ENCODE peak calls at places on chromosomes 5 and 9, in ten cellular contexts. One of them, this sample, is unnamed.

GRCh38 chr5:65076251-65076869 is 307.6 kb downstream of the CWC27 start:
- DNase-seq in astrocyte: peak
- DNase-seq in AG08395: no peak
- DNase-seq in renal cortical epithelial cell: peak
- DNase-seq in left colon: no peak
- DNase-seq in NCI-H774: no peak
- DNase-seq in NCI-H1694: no peak
- DNase-seq in A172: peak
- DNase-seq in stimulated activated CD4-positive, alpha-beta T cell treated with anti-CD3 and anti-CD28 coated beads, Interleukin-2, amount 100 ng/mL, for 24 hours: peak
- DNase-seq in stimulated activated CD8-positive, alpha-beta memory T cell treated with anti-CD3 and anti-CD28 coated beads, Interleukin-2, amount 100 ng/mL, for 48 hours: peak
- DNase-seq in this sample: peak

GRCh38 chr5:113505181-113505580 is 8.3 kb upstream of the YTHDC2 start:
- DNase-seq in stimulated activated CD4-positive, alpha-beta T cell treated with anti-CD3 and anti-CD28 coated beads, Interleukin-2, amount 100 ng/mL, for 24 hours: no peak
- DNase-seq in NCI-H1694: no peak
- DNase-seq in left colon: no peak
- DNase-seq in astrocyte: peak
- DNase-seq in NCI-H774: no peak
- DNase-seq in stimulated activated CD8-positive, alpha-beta memory T cell treated with anti-CD3 and anti-CD28 coated beads, Interleukin-2, amount 100 ng/mL, for 48 hours: no peak
- DNase-seq in AG08395: no peak
- DNase-seq in A172: peak
- DNase-seq in renal cortical epithelial cell: no peak
- DNase-seq in this sample: no peak

GRCh38 chr5:83306572-83307241 is 164.8 kb upstream of the VCAN start:
- DNase-seq in NCI-H774: no peak
- DNase-seq in left colon: no peak
- DNase-seq in AG08395: peak
- DNase-seq in A172: peak
- DNase-seq in astrocyte: peak
- DNase-seq in NCI-H1694: no peak
- DNase-seq in stimulated activated CD4-positive, alpha-beta T cell treated with anti-CD3 and anti-CD28 coated beads, Interleukin-2, amount 100 ng/mL, for 24 hours: no peak
- DNase-seq in stimulated activated CD8-positive, alpha-beta memory T cell treated with anti-CD3 and anti-CD28 coated beads, Interleukin-2, amount 100 ng/mL, for 48 hours: no peak
- DNase-seq in renal cortical epithelial cell: peak
- DNase-seq in this sample: no peak

GRCh38 chr9:98792096-98792490 is 4.3 kb downstream of the ANKS6 start:
- DNase-seq in NCI-H774: no peak
- DNase-seq in renal cortical epithelial cell: no peak
- DNase-seq in stimulated activated CD4-positive, alpha-beta T cell treated with anti-CD3 and anti-CD28 coated beads, Interleukin-2, amount 100 ng/mL, for 24 hours: no peak
- DNase-seq in AG08395: no peak
- DNase-seq in NCI-H1694: no peak
- DNase-seq in A172: no peak
- DNase-seq in astrocyte: no peak
- DNase-seq in stimulated activated CD8-positive, alpha-beta memory T cell treated with anti-CD3 and anti-CD28 coated beads, Interleukin-2, amount 100 ng/mL, for 48 hours: no peak
- DNase-seq in left colon: no peak
- DNase-seq in this sample: no peak

GRCh38 chr9:127539259-127539981 is 72.7 kb upstream of the STXBP1 start:
- DNase-seq in astrocyte: no peak
- DNase-seq in stimulated activated CD8-positive, alpha-beta memory T cell treated with anti-CD3 and anti-CD28 coated beads, Interleukin-2, amount 100 ng/mL, for 48 hours: no peak
- DNase-seq in left colon: no peak
- DNase-seq in AG08395: peak
- DNase-seq in A172: peak
- DNase-seq in NCI-H1694: no peak
- DNase-seq in NCI-H774: no peak
- DNase-seq in stimulated activated CD4-positive, alpha-beta T cell treated with anti-CD3 and anti-CD28 coated beads, Interleukin-2, amount 100 ng/mL, for 24 hours: no peak
- DNase-seq in renal cortical epithelial cell: no peak
- DNase-seq in this sample: no peak

GRCh38 chr9:91580136-91580535 is 156.5 kb upstream of the NFIL3 start:
- DNase-seq in NCI-H1694: no peak
- DNase-seq in A172: peak
- DNase-seq in renal cortical epithelial cell: peak
- DNase-seq in NCI-H774: no peak
- DNase-seq in stimulated activated CD8-positive, alpha-beta memory T cell treated with anti-CD3 and anti-CD28 coated beads, Interleukin-2, amount 100 ng/mL, for 48 hours: no peak
- DNase-seq in astrocyte: peak
- DNase-seq in left colon: no peak
- DNase-seq in stimulated activated CD4-positive, alpha-beta T cell treated with anti-CD3 and anti-CD28 coated beads, Interleukin-2, amount 100 ng/mL, for 24 hours: no peak
- DNase-seq in AG08395: peak
- DNase-seq in this sample: no peak

GRCh38 chr5:136424835-136425694 is 59.7 kb upstream of the TRPC7 start:
- DNase-seq in stimulated activated CD8-positive, alpha-beta memory T cell treated with anti-CD3 and anti-CD28 coated beads, Interleukin-2, amount 100 ng/mL, for 48 hours: peak
- DNase-seq in astrocyte: peak
- DNase-seq in left colon: peak
- DNase-seq in A172: peak
- DNase-seq in renal cortical epithelial cell: peak
- DNase-seq in NCI-H1694: peak
- DNase-seq in AG08395: peak
- DNase-seq in NCI-H774: peak
- DNase-seq in stimulated activated CD4-positive, alpha-beta T cell treated with anti-CD3 and anti-CD28 coated beads, Interleukin-2, amount 100 ng/mL, for 24 hours: peak
- DNase-seq in this sample: peak

GRCh38 chr5:178201927-178202235 is 2.5 kb upstream of the HNRNPAB start:
- DNase-seq in renal cortical epithelial cell: no peak
- DNase-seq in left colon: no peak
- DNase-seq in stimulated activated CD8-positive, alpha-beta memory T cell treated with anti-CD3 and anti-CD28 coated beads, Interleukin-2, amount 100 ng/mL, for 48 hours: no peak
- DNase-seq in NCI-H1694: no peak
- DNase-seq in astrocyte: no peak
- DNase-seq in stimulated activated CD4-positive, alpha-beta T cell treated with anti-CD3 and anti-CD28 coated beads, Interleukin-2, amount 100 ng/mL, for 24 hours: no peak
- DNase-seq in AG08395: peak
- DNase-seq in NCI-H774: no peak
- DNase-seq in A172: no peak
- DNase-seq in this sample: no peak

GRCh38 chr5:109410389-109411174 is 808 bp upstream of the PJA2 start:
- DNase-seq in stimulated activated CD8-positive, alpha-beta memory T cell treated with anti-CD3 and anti-CD28 coated beads, Interleukin-2, amount 100 ng/mL, for 48 hours: peak
- DNase-seq in NCI-H1694: no peak
- DNase-seq in astrocyte: peak
- DNase-seq in stimulated activated CD4-positive, alpha-beta T cell treated with anti-CD3 and anti-CD28 coated beads, Interleukin-2, amount 100 ng/mL, for 24 hours: peak
- DNase-seq in A172: peak
- DNase-seq in left colon: peak
- DNase-seq in renal cortical epithelial cell: peak
- DNase-seq in NCI-H774: peak
- DNase-seq in AG08395: peak
- DNase-seq in this sample: no peak

GRCh38 chr5:136164226-136164625 is 28.7 kb downstream of the SMIM32 start:
- DNase-seq in renal cortical epithelial cell: no peak
- DNase-seq in stimulated activated CD8-positive, alpha-beta memory T cell treated with anti-CD3 and anti-CD28 coated beads, Interleukin-2, amount 100 ng/mL, for 48 hours: no peak
- DNase-seq in left colon: no peak
- DNase-seq in stimulated activated CD4-positive, alpha-beta T cell treated with anti-CD3 and anti-CD28 coated beads, Interleukin-2, amount 100 ng/mL, for 24 hours: no peak
- DNase-seq in astrocyte: no peak
- DNase-seq in AG08395: no peak
- DNase-seq in NCI-H1694: no peak
- DNase-seq in NCI-H774: no peak
- DNase-seq in A172: no peak
- DNase-seq in this sample: no peak

GRCh38 chr9:37939575-37940095 is 35.7 kb upstream of the SLC25A51 start:
- DNase-seq in AG08395: no peak
- DNase-seq in NCI-H774: no peak
- DNase-seq in A172: no peak
- DNase-seq in stimulated activated CD8-positive, alpha-beta memory T cell treated with anti-CD3 and anti-CD28 coated beads, Interleukin-2, amount 100 ng/mL, for 48 hours: no peak
- DNase-seq in astrocyte: no peak
- DNase-seq in NCI-H1694: no peak
- DNase-seq in stimulated activated CD4-positive, alpha-beta T cell treated with anti-CD3 and anti-CD28 coated beads, Interleukin-2, amount 100 ng/mL, for 24 hours: no peak
- DNase-seq in renal cortical epithelial cell: peak
- DNase-seq in left colon: no peak
- DNase-seq in this sample: no peak

GRCh38 chr5:142857405-142857804 is 87.2 kb downstream of the ARHGAP26 start:
- DNase-seq in renal cortical epithelial cell: peak
- DNase-seq in NCI-H1694: no peak
- DNase-seq in stimulated activated CD8-positive, alpha-beta memory T cell treated with anti-CD3 and anti-CD28 coated beads, Interleukin-2, amount 100 ng/mL, for 48 hours: no peak
- DNase-seq in astrocyte: no peak
- DNase-seq in stimulated activated CD4-positive, alpha-beta T cell treated with anti-CD3 and anti-CD28 coated beads, Interleukin-2, amount 100 ng/mL, for 24 hours: no peak
- DNase-seq in left colon: no peak
- DNase-seq in AG08395: no peak
- DNase-seq in A172: peak
- DNase-seq in NCI-H774: no peak
- DNase-seq in this sample: no peak

GRCh38 chr5:68454172-68454571 is 238.6 kb downstream of the PIK3R1 start:
- DNase-seq in left colon: no peak
- DNase-seq in AG08395: no peak
- DNase-seq in A172: no peak
- DNase-seq in stimulated activated CD4-positive, alpha-beta T cell treated with anti-CD3 and anti-CD28 coated beads, Interleukin-2, amount 100 ng/mL, for 24 hours: no peak
- DNase-seq in NCI-H1694: no peak
- DNase-seq in renal cortical epithelial cell: no peak
- DNase-seq in astrocyte: no peak
- DNase-seq in stimulated activated CD8-positive, alpha-beta memory T cell treated with anti-CD3 and anti-CD28 coated beads, Interleukin-2, amount 100 ng/mL, for 48 hours: no peak
- DNase-seq in NCI-H774: no peak
- DNase-seq in this sample: no peak

GRCh38 chr5:93894471-93895354 is 153.3 kb upstream of the POU5F2 start:
- DNase-seq in renal cortical epithelial cell: no peak
- DNase-seq in A172: no peak
- DNase-seq in NCI-H1694: no peak
- DNase-seq in NCI-H774: peak
- DNase-seq in left colon: no peak
- DNase-seq in stimulated activated CD8-positive, alpha-beta memory T cell treated with anti-CD3 and anti-CD28 coated beads, Interleukin-2, amount 100 ng/mL, for 48 hours: no peak
- DNase-seq in stimulated activated CD4-positive, alpha-beta T cell treated with anti-CD3 and anti-CD28 coated beads, Interleukin-2, amount 100 ng/mL, for 24 hours: no peak
- DNase-seq in AG08395: no peak
- DNase-seq in astrocyte: no peak
- DNase-seq in this sample: no peak

GRCh38 chr5:1948663-1949191 is 66.0 kb upstream of the IRX4 start:
- DNase-seq in A172: no peak
- DNase-seq in NCI-H774: no peak
- DNase-seq in stimulated activated CD8-positive, alpha-beta memory T cell treated with anti-CD3 and anti-CD28 coated beads, Interleukin-2, amount 100 ng/mL, for 48 hours: no peak
- DNase-seq in left colon: no peak
- DNase-seq in AG08395: no peak
- DNase-seq in astrocyte: no peak
- DNase-seq in renal cortical epithelial cell: no peak
- DNase-seq in stimulated activated CD4-positive, alpha-beta T cell treated with anti-CD3 and anti-CD28 coated beads, Interleukin-2, amount 100 ng/mL, for 24 hours: no peak
- DNase-seq in NCI-H1694: no peak
- DNase-seq in this sample: no peak

GRCh38 chr5:28766565-28767158 is 1728.3 kb upstream of the CDH9 start:
- DNase-seq in NCI-H1694: peak
- DNase-seq in AG08395: no peak
- DNase-seq in left colon: no peak
- DNase-seq in stimulated activated CD8-positive, alpha-beta memory T cell treated with anti-CD3 and anti-CD28 coated beads, Interleukin-2, amount 100 ng/mL, for 48 hours: no peak
- DNase-seq in NCI-H774: peak
- DNase-seq in astrocyte: peak
- DNase-seq in A172: peak
- DNase-seq in stimulated activated CD4-positive, alpha-beta T cell treated with anti-CD3 and anti-CD28 coated beads, Interleukin-2, amount 100 ng/mL, for 24 hours: no peak
- DNase-seq in renal cortical epithelial cell: peak
- DNase-seq in this sample: peak

GRCh38 chr9:68808481-68808880 is 103.4 kb downstream of the PIP5K1B start:
- DNase-seq in left colon: no peak
- DNase-seq in NCI-H1694: no peak
- DNase-seq in AG08395: no peak
- DNase-seq in renal cortical epithelial cell: no peak
- DNase-seq in NCI-H774: peak
- DNase-seq in stimulated activated CD4-positive, alpha-beta T cell treated with anti-CD3 and anti-CD28 coated beads, Interleukin-2, amount 100 ng/mL, for 24 hours: no peak
- DNase-seq in stimulated activated CD8-positive, alpha-beta memory T cell treated with anti-CD3 and anti-CD28 coated beads, Interleukin-2, amount 100 ng/mL, for 48 hours: no peak
- DNase-seq in A172: no peak
- DNase-seq in astrocyte: no peak
- DNase-seq in this sample: peak

GRCh38 chr9:132723809-132724208 is 53.5 kb downstream of the GTF3C4 start:
- DNase-seq in renal cortical epithelial cell: no peak
- DNase-seq in NCI-H774: no peak
- DNase-seq in stimulated activated CD4-positive, alpha-beta T cell treated with anti-CD3 and anti-CD28 coated beads, Interleukin-2, amount 100 ng/mL, for 24 hours: no peak
- DNase-seq in left colon: no peak
- DNase-seq in AG08395: no peak
- DNase-seq in stimulated activated CD8-positive, alpha-beta memory T cell treated with anti-CD3 and anti-CD28 coated beads, Interleukin-2, amount 100 ng/mL, for 48 hours: no peak
- DNase-seq in astrocyte: no peak
- DNase-seq in A172: no peak
- DNase-seq in NCI-H1694: no peak
- DNase-seq in this sample: no peak

GRCh38 chr9:71487046-71487445 is 281.3 kb downstream of the CEMIP2 start:
- DNase-seq in renal cortical epithelial cell: no peak
- DNase-seq in A172: peak
- DNase-seq in AG08395: peak
- DNase-seq in astrocyte: no peak
- DNase-seq in stimulated activated CD8-positive, alpha-beta memory T cell treated with anti-CD3 and anti-CD28 coated beads, Interleukin-2, amount 100 ng/mL, for 48 hours: no peak
- DNase-seq in NCI-H774: no peak
- DNase-seq in left colon: no peak
- DNase-seq in stimulated activated CD4-positive, alpha-beta T cell treated with anti-CD3 and anti-CD28 coated beads, Interleukin-2, amount 100 ng/mL, for 24 hours: no peak
- DNase-seq in NCI-H1694: no peak
- DNase-seq in this sample: no peak

GRCh38 chr5:35233601-35234000 is 3.3 kb upstream of the PRLR start:
- DNase-seq in astrocyte: no peak
- DNase-seq in stimulated activated CD8-positive, alpha-beta memory T cell treated with anti-CD3 and anti-CD28 coated beads, Interleukin-2, amount 100 ng/mL, for 48 hours: no peak
- DNase-seq in A172: no peak
- DNase-seq in left colon: no peak
- DNase-seq in stimulated activated CD4-positive, alpha-beta T cell treated with anti-CD3 and anti-CD28 coated beads, Interleukin-2, amount 100 ng/mL, for 24 hours: no peak
- DNase-seq in NCI-H1694: no peak
- DNase-seq in renal cortical epithelial cell: no peak
- DNase-seq in NCI-H774: no peak
- DNase-seq in AG08395: no peak
- DNase-seq in this sample: no peak

GRCh38 chr9:27168496-27168895 is 59.5 kb downstream of the TEK start:
- DNase-seq in NCI-H774: no peak
- DNase-seq in renal cortical epithelial cell: no peak
- DNase-seq in AG08395: no peak
- DNase-seq in NCI-H1694: no peak
- DNase-seq in left colon: no peak
- DNase-seq in A172: no peak
- DNase-seq in stimulated activated CD8-positive, alpha-beta memory T cell treated with anti-CD3 and anti-CD28 coated beads, Interleukin-2, amount 100 ng/mL, for 48 hours: no peak
- DNase-seq in astrocyte: no peak
- DNase-seq in stimulated activated CD4-positive, alpha-beta T cell treated with anti-CD3 and anti-CD28 coated beads, Interleukin-2, amount 100 ng/mL, for 24 hours: no peak
- DNase-seq in this sample: no peak

GRCh38 chr9:131398204-131398603 is 4.3 kb downstream of the PRRC2B start:
- DNase-seq in A172: no peak
- DNase-seq in stimulated activated CD4-positive, alpha-beta T cell treated with anti-CD3 and anti-CD28 coated beads, Interleukin-2, amount 100 ng/mL, for 24 hours: peak
- DNase-seq in renal cortical epithelial cell: no peak
- DNase-seq in astrocyte: peak
- DNase-seq in left colon: no peak
- DNase-seq in NCI-H774: no peak
- DNase-seq in NCI-H1694: no peak
- DNase-seq in AG08395: no peak
- DNase-seq in stimulated activated CD8-positive, alpha-beta memory T cell treated with anti-CD3 and anti-CD28 coated beads, Interleukin-2, amount 100 ng/mL, for 48 hours: no peak
- DNase-seq in this sample: no peak

GRCh38 chr5:159057426-159057825 is 42.3 kb downstream of the EBF1 start:
- DNase-seq in AG08395: no peak
- DNase-seq in NCI-H774: no peak
- DNase-seq in renal cortical epithelial cell: no peak
- DNase-seq in astrocyte: no peak
- DNase-seq in stimulated activated CD8-positive, alpha-beta memory T cell treated with anti-CD3 and anti-CD28 coated beads, Interleukin-2, amount 100 ng/mL, for 48 hours: no peak
- DNase-seq in left colon: no peak
- DNase-seq in A172: no peak
- DNase-seq in NCI-H1694: no peak
- DNase-seq in stimulated activated CD4-positive, alpha-beta T cell treated with anti-CD3 and anti-CD28 coated beads, Interleukin-2, amount 100 ng/mL, for 24 hours: no peak
- DNase-seq in this sample: no peak

GRCh38 chr5:33608476-33609026 is 167.8 kb downstream of the TARS1 start:
- DNase-seq in NCI-H1694: no peak
- DNase-seq in NCI-H774: no peak
- DNase-seq in AG08395: no peak
- DNase-seq in A172: peak
- DNase-seq in left colon: no peak
- DNase-seq in stimulated activated CD8-positive, alpha-beta memory T cell treated with anti-CD3 and anti-CD28 coated beads, Interleukin-2, amount 100 ng/mL, for 48 hours: no peak
- DNase-seq in stimulated activated CD4-positive, alpha-beta T cell treated with anti-CD3 and anti-CD28 coated beads, Interleukin-2, amount 100 ng/mL, for 24 hours: no peak
- DNase-seq in renal cortical epithelial cell: no peak
- DNase-seq in astrocyte: peak
- DNase-seq in this sample: no peak

GRCh38 chr5:91219803-91220371 is 163.2 kb downstream of the ARRDC3 start:
- DNase-seq in left colon: no peak
- DNase-seq in NCI-H1694: no peak
- DNase-seq in renal cortical epithelial cell: no peak
- DNase-seq in stimulated activated CD8-positive, alpha-beta memory T cell treated with anti-CD3 and anti-CD28 coated beads, Interleukin-2, amount 100 ng/mL, for 48 hours: no peak
- DNase-seq in AG08395: peak
- DNase-seq in A172: peak
- DNase-seq in astrocyte: no peak
- DNase-seq in NCI-H774: no peak
- DNase-seq in stimulated activated CD4-positive, alpha-beta T cell treated with anti-CD3 and anti-CD28 coated beads, Interleukin-2, amount 100 ng/mL, for 24 hours: peak
- DNase-seq in this sample: no peak

GRCh38 chr5:61450880-61451279 is 118.8 kb downstream of the ZSWIM6 start:
- DNase-seq in astrocyte: peak
- DNase-seq in stimulated activated CD8-positive, alpha-beta memory T cell treated with anti-CD3 and anti-CD28 coated beads, Interleukin-2, amount 100 ng/mL, for 48 hours: no peak
- DNase-seq in AG08395: peak
- DNase-seq in stimulated activated CD4-positive, alpha-beta T cell treated with anti-CD3 and anti-CD28 coated beads, Interleukin-2, amount 100 ng/mL, for 24 hours: no peak
- DNase-seq in left colon: no peak
- DNase-seq in renal cortical epithelial cell: peak
- DNase-seq in NCI-H1694: no peak
- DNase-seq in A172: peak
- DNase-seq in NCI-H774: peak
- DNase-seq in this sample: no peak

GRCh38 chr9:114085404-114085803 is 7.3 kb upstream of the AMBP start:
- DNase-seq in A172: no peak
- DNase-seq in astrocyte: no peak
- DNase-seq in renal cortical epithelial cell: no peak
- DNase-seq in NCI-H1694: no peak
- DNase-seq in stimulated activated CD8-positive, alpha-beta memory T cell treated with anti-CD3 and anti-CD28 coated beads, Interleukin-2, amount 100 ng/mL, for 48 hours: no peak
- DNase-seq in NCI-H774: no peak
- DNase-seq in stimulated activated CD4-positive, alpha-beta T cell treated with anti-CD3 and anti-CD28 coated beads, Interleukin-2, amount 100 ng/mL, for 24 hours: no peak
- DNase-seq in AG08395: no peak
- DNase-seq in left colon: no peak
- DNase-seq in this sample: no peak